ENCODE peak calls at places on chromosomes 1 and 21, in five cellular contexts. O is A549, D is HepG2, B is K562, H is GM12878. K is an unnamed sample.

GRCh38 chr1:27536767-27537166 is 46.8 kb upstream of the WASF2 start:
- DNase-seq in O (no peak), D (no peak), B (no peak), H (no peak), K (no peak)

GRCh38 chr1:43569175-43569574 is 38.5 kb downstream of the PTPRF start:
- DNase-seq in O (no peak), D (no peak), B (no peak), H (no peak), K (no peak)

GRCh38 chr1:41353744-41354143 is 7.5 kb upstream of the FOXO6 start:
- DNase-seq in O (no peak), D (no peak), B (no peak), H (peak; percentile 59), K (no peak)

GRCh38 chr1:43506233-43506632 is 24.4 kb upstream of the PTPRF start:
- DNase-seq in O (no peak), D (no peak), B (no peak), H (no peak), K (no peak)

GRCh38 chr1:109980324-109981127 is 4.0 kb upstream of the AHCYL1 start:
- DNase-seq in O (peak; percentile 59), D (peak; percentile 32), B (no peak), H (no peak), K (no peak)

GRCh38 chr21:33063907-33064622 is 5.9 kb upstream of the OLIG1 start:
- DNase-seq in O (no peak), D (no peak), B (no peak), H (no peak), K (peak; percentile 56)

GRCh38 chr21:36985761-36986594 is 19.5 kb upstream of the HLCS start:
- DNase-seq in O (no peak), D (no peak), B (no peak), H (no peak), K (no peak)

GRCh38 chr1:152444045-152444444 is 30.0 kb upstream of the CRNN start:
- DNase-seq in O (no peak), D (no peak), B (no peak), H (no peak), K (no peak)

GRCh38 chr1:114756009-114756892 is 1.5 kb downstream of the CSDE1 start:
- DNase-seq in O (no peak), D (no peak), B (no peak), H (peak; percentile 54), K (no peak)

GRCh38 chr1:90358448-90358847 is 358.7 kb downstream of the BARHL2 start:
- DNase-seq in O (no peak), D (no peak), B (no peak), H (no peak), K (no peak)

GRCh38 chr1:66824771-66825170 is 23.7 kb upstream of the INSL5 start:
- DNase-seq in O (no peak), D (no peak), B (no peak), H (no peak), K (no peak)

GRCh38 chr1:16615253-16616252 is 2.2 kb upstream of the NBPF1 start:
- DNase-seq in O (no peak), D (no peak), B (peak; percentile 61), H (no peak), K (no peak)

GRCh38 chr21:17819878-17820232 is 699 bp upstream of the C21orf91 start:
- DNase-seq in O (no peak), D (peak; percentile 14), B (no peak), H (no peak), K (no peak)

GRCh38 chr1:5645135-5645399 is 347.2 kb downstream of the NPHP4 start:
- DNase-seq in O (no peak), D (no peak), B (no peak), H (no peak), K (no peak)
- TF ChIP-seq KDM1A in O (no peak), D (no peak), B (no peak), H (no peak), K (no peak)

GRCh38 chr1:175889848-175890247 is 146.5 kb upstream of the TNR start:
- DNase-seq in O (no peak), D (no peak), B (no peak), H (no peak), K (no peak)
- TF ChIP-seq KDM1A in O (no peak), D (no peak), B (no peak), H (no peak), K (no peak)

GRCh38 chr1:245682638-245683376 is 528.0 kb downstream of the KIF26B start:
- DNase-seq in O (no peak), D (no peak), B (no peak), H (no peak), K (no peak)
- TF ChIP-seq KDM1A in O (no peak), D (no peak), B (no peak), H (no peak), K (no peak)

GRCh38 chr1:53373246-53373645 is 45.4 kb upstream of the LRP8 start:
- DNase-seq in O (no peak), D (no peak), B (no peak), H (no peak), K (no peak)

GRCh38 chr1:53371121-53371666 is 43.3 kb upstream of the LRP8 start:
- DNase-seq in O (no peak), D (no peak), B (no peak), H (no peak), K (peak; percentile 44)

GRCh38 chr1:53370369-53370961 is 42.6 kb upstream of the LRP8 start:
- DNase-seq in O (no peak), D (no peak), B (no peak), H (no peak), K (peak; percentile 40)

GRCh38 chr1:53372501-53372951 is 44.7 kb upstream of the LRP8 start:
- DNase-seq in O (no peak), D (no peak), B (no peak), H (no peak), K (peak; percentile 29)

DNA sequence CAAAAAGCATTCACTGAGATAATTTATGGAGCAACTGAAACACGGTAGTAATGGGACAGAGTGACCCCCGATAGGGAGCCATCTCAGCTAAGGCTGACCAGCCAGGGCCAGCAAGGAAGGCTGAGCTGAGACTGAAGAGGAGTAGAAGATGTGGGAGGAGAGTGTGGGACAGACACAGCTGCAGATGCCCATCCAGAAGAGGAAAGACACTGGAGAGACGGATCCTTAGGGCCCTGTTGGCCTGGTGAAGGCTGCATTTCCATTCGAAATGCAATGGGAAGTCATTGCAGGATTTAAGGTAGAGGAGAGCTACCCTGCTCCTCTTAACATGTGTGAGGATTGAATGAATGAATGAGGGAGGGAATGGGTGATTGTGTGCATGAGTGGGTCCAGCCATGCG is 44.0 kb upstream of the LRP8 start:
- DNase-seq in O (no peak), D (no peak), B (no peak), H (no peak), K (no peak)
- TF ChIP-seq KDM1A in O (no peak), D (no peak), B (no peak), H (no peak), K (no peak)